ENCODE peak calls at places on chromosomes 1 and 21, in seven cellular contexts. One of them, this sample, is unnamed.

GRCh38 chr1:85572574-85572973 is 8.0 kb upstream of the CCN1 start:
- DNase-seq in OCI-M1: no peak
- DNase-seq in cardiac fibroblast: no peak
- DNase-seq in activated CD8-positive, alpha-beta memory T cell treated with anti-CD3 and anti-CD28 coated beads for 24 hours: no peak
- DNase-seq in A549: no peak
- DNase-seq in iris pigment epithelial cell: no peak
- DNase-seq in glomerular endothelial cell: no peak
- DNase-seq in this sample: no peak

GRCh38 chr1:72282271-72282656 is at the start of gene NEGR1:
- DNase-seq in glomerular endothelial cell: no peak
- DNase-seq in cardiac fibroblast: peak; percentile 66
- DNase-seq in activated CD8-positive, alpha-beta memory T cell treated with anti-CD3 and anti-CD28 coated beads for 24 hours: peak; percentile 61
- DNase-seq in A549: no peak
- DNase-seq in OCI-M1: peak; percentile 59
- DNase-seq in iris pigment epithelial cell: peak; percentile 54
- DNase-seq in this sample: peak; percentile 57

GRCh38 chr1:66925944-66926343 is 1.2 kb downstream of the MIER1 start:
- DNase-seq in OCI-M1: peak; percentile 72
- DNase-seq in iris pigment epithelial cell: no peak
- DNase-seq in glomerular endothelial cell: no peak
- DNase-seq in cardiac fibroblast: no peak
- DNase-seq in A549: no peak
- DNase-seq in activated CD8-positive, alpha-beta memory T cell treated with anti-CD3 and anti-CD28 coated beads for 24 hours: no peak
- DNase-seq in this sample: peak; percentile 32

GRCh38 chr1:231238298-231238697 is 2.7 kb upstream of the GNPAT start:
- DNase-seq in glomerular endothelial cell: no peak
- DNase-seq in A549: no peak
- DNase-seq in OCI-M1: no peak
- DNase-seq in cardiac fibroblast: no peak
- DNase-seq in iris pigment epithelial cell: no peak
- DNase-seq in activated CD8-positive, alpha-beta memory T cell treated with anti-CD3 and anti-CD28 coated beads for 24 hours: no peak
- DNase-seq in this sample: no peak

GRCh38 chr1:153540394-153541361 is at the start of gene S100A5:
- DNase-seq in activated CD8-positive, alpha-beta memory T cell treated with anti-CD3 and anti-CD28 coated beads for 24 hours: peak; percentile 76
- DNase-seq in glomerular endothelial cell: no peak
- DNase-seq in A549: no peak
- DNase-seq in cardiac fibroblast: no peak
- DNase-seq in iris pigment epithelial cell: no peak
- DNase-seq in OCI-M1: peak; percentile 70
- DNase-seq in this sample: no peak

GRCh38 chr1:51444534-51445192 is 74.4 kb downstream of the EPS15 start:
- DNase-seq in A549: no peak
- DNase-seq in glomerular endothelial cell: no peak
- DNase-seq in iris pigment epithelial cell: no peak
- DNase-seq in OCI-M1: no peak
- DNase-seq in cardiac fibroblast: no peak
- DNase-seq in activated CD8-positive, alpha-beta memory T cell treated with anti-CD3 and anti-CD28 coated beads for 24 hours: no peak
- DNase-seq in this sample: no peak

GRCh38 chr1:77473690-77474089 is 191.9 kb downstream of the AK5 start:
- DNase-seq in cardiac fibroblast: peak; percentile 84
- DNase-seq in activated CD8-positive, alpha-beta memory T cell treated with anti-CD3 and anti-CD28 coated beads for 24 hours: no peak
- DNase-seq in glomerular endothelial cell: peak; percentile 20
- DNase-seq in OCI-M1: no peak
- DNase-seq in A549: no peak
- DNase-seq in iris pigment epithelial cell: peak; percentile 81
- DNase-seq in this sample: no peak

GRCh38 chr1:36223373-36223995 is 759 bp upstream of the THRAP3 start:
- DNase-seq in cardiac fibroblast: peak; percentile 77
- DNase-seq in iris pigment epithelial cell: peak; percentile 83
- DNase-seq in glomerular endothelial cell: no peak
- DNase-seq in activated CD8-positive, alpha-beta memory T cell treated with anti-CD3 and anti-CD28 coated beads for 24 hours: no peak
- DNase-seq in A549: peak; percentile 33
- DNase-seq in OCI-M1: peak; percentile 87
- DNase-seq in this sample: no peak

GRCh38 chr1:7410156-7410555 is 360.9 kb upstream of the VAMP3 start:
- DNase-seq in glomerular endothelial cell: no peak
- DNase-seq in activated CD8-positive, alpha-beta memory T cell treated with anti-CD3 and anti-CD28 coated beads for 24 hours: peak; percentile 5
- DNase-seq in iris pigment epithelial cell: no peak
- DNase-seq in A549: no peak
- DNase-seq in cardiac fibroblast: no peak
- DNase-seq in OCI-M1: no peak
- DNase-seq in this sample: no peak

GRCh38 chr1:32223683-32224082 is 1.5 kb downstream of the EIF3I start:
- DNase-seq in activated CD8-positive, alpha-beta memory T cell treated with anti-CD3 and anti-CD28 coated beads for 24 hours: no peak
- DNase-seq in cardiac fibroblast: peak; percentile 43
- DNase-seq in A549: no peak
- DNase-seq in OCI-M1: no peak
- DNase-seq in iris pigment epithelial cell: no peak
- DNase-seq in glomerular endothelial cell: no peak
- DNase-seq in this sample: no peak

GRCh38 chr1:115466433-115466832 is 128.4 kb upstream of the NGF start:
- DNase-seq in activated CD8-positive, alpha-beta memory T cell treated with anti-CD3 and anti-CD28 coated beads for 24 hours: no peak
- DNase-seq in OCI-M1: no peak
- DNase-seq in cardiac fibroblast: peak; percentile 18
- DNase-seq in iris pigment epithelial cell: no peak
- DNase-seq in A549: no peak
- DNase-seq in glomerular endothelial cell: no peak
- DNase-seq in this sample: no peak

GRCh38 chr1:147273409-147274307 is 31.2 kb downstream of the CHD1L start:
- DNase-seq in glomerular endothelial cell: peak; percentile 56
- DNase-seq in A549: peak; percentile 59
- DNase-seq in iris pigment epithelial cell: peak; percentile 90
- DNase-seq in activated CD8-positive, alpha-beta memory T cell treated with anti-CD3 and anti-CD28 coated beads for 24 hours: no peak
- DNase-seq in OCI-M1: peak; percentile 86
- DNase-seq in cardiac fibroblast: peak; percentile 84
- DNase-seq in this sample: peak; percentile 7

GRCh38 chr1:228275154-228275434 is 67.2 kb downstream of the OBSCN start:
- DNase-seq in iris pigment epithelial cell: no peak
- DNase-seq in cardiac fibroblast: no peak
- DNase-seq in OCI-M1: no peak
- DNase-seq in A549: no peak
- DNase-seq in activated CD8-positive, alpha-beta memory T cell treated with anti-CD3 and anti-CD28 coated beads for 24 hours: no peak
- DNase-seq in glomerular endothelial cell: no peak
- DNase-seq in this sample: no peak

GRCh38 chr1:119947468-119947867 is 51.2 kb upstream of the ADAM30 start:
- DNase-seq in cardiac fibroblast: peak; percentile 72
- DNase-seq in OCI-M1: peak; percentile 4
- DNase-seq in glomerular endothelial cell: no peak
- DNase-seq in iris pigment epithelial cell: peak; percentile 89
- DNase-seq in activated CD8-positive, alpha-beta memory T cell treated with anti-CD3 and anti-CD28 coated beads for 24 hours: no peak
- DNase-seq in A549: no peak
- DNase-seq in this sample: no peak

GRCh38 chr1:34987018-34987417 is 1.9 kb upstream of the TMEM35B start:
- DNase-seq in glomerular endothelial cell: no peak
- DNase-seq in cardiac fibroblast: no peak
- DNase-seq in OCI-M1: no peak
- DNase-seq in A549: no peak
- DNase-seq in iris pigment epithelial cell: peak; percentile 23
- DNase-seq in activated CD8-positive, alpha-beta memory T cell treated with anti-CD3 and anti-CD28 coated beads for 24 hours: no peak
- DNase-seq in this sample: no peak

GRCh38 chr1:14538335-14538734 is 60.1 kb upstream of the KAZN start:
- DNase-seq in cardiac fibroblast: no peak
- DNase-seq in OCI-M1: peak; percentile 2
- DNase-seq in glomerular endothelial cell: no peak
- DNase-seq in iris pigment epithelial cell: no peak
- DNase-seq in A549: no peak
- DNase-seq in activated CD8-positive, alpha-beta memory T cell treated with anti-CD3 and anti-CD28 coated beads for 24 hours: no peak
- DNase-seq in this sample: no peak

GRCh38 chr1:206556748-206557635 is 49.7 kb downstream of the RASSF5 start:
- DNase-seq in OCI-M1: peak; percentile 96
- DNase-seq in iris pigment epithelial cell: peak; percentile 27
- DNase-seq in activated CD8-positive, alpha-beta memory T cell treated with anti-CD3 and anti-CD28 coated beads for 24 hours: peak; percentile 95
- DNase-seq in glomerular endothelial cell: no peak
- DNase-seq in cardiac fibroblast: peak; percentile 35
- DNase-seq in A549: peak; percentile 51
- DNase-seq in this sample: peak; percentile 85

GRCh38 chr1:201281573-201281972 is 1.7 kb upstream of the PKP1 start:
- DNase-seq in cardiac fibroblast: peak; percentile 49
- DNase-seq in A549: no peak
- DNase-seq in glomerular endothelial cell: no peak
- DNase-seq in OCI-M1: no peak
- DNase-seq in iris pigment epithelial cell: no peak
- DNase-seq in activated CD8-positive, alpha-beta memory T cell treated with anti-CD3 and anti-CD28 coated beads for 24 hours: no peak
- DNase-seq in this sample: no peak

GRCh38 chr1:37620707-37621106 is 14.0 kb downstream of the RSPO1 start:
- DNase-seq in activated CD8-positive, alpha-beta memory T cell treated with anti-CD3 and anti-CD28 coated beads for 24 hours: no peak
- DNase-seq in glomerular endothelial cell: no peak
- DNase-seq in iris pigment epithelial cell: no peak
- DNase-seq in A549: no peak
- DNase-seq in OCI-M1: no peak
- DNase-seq in cardiac fibroblast: no peak
- DNase-seq in this sample: no peak

GRCh38 chr1:53459321-53460175 is at the start of gene DMRTB1:
- DNase-seq in iris pigment epithelial cell: no peak
- DNase-seq in OCI-M1: no peak
- DNase-seq in glomerular endothelial cell: no peak
- DNase-seq in activated CD8-positive, alpha-beta memory T cell treated with anti-CD3 and anti-CD28 coated beads for 24 hours: peak; percentile 46
- DNase-seq in A549: no peak
- DNase-seq in cardiac fibroblast: no peak
- DNase-seq in this sample: no peak

GRCh38 chr1:44524180-44524579 is 119.1 kb downstream of the RNF220 start:
- DNase-seq in activated CD8-positive, alpha-beta memory T cell treated with anti-CD3 and anti-CD28 coated beads for 24 hours: no peak
- DNase-seq in iris pigment epithelial cell: no peak
- DNase-seq in glomerular endothelial cell: no peak
- DNase-seq in cardiac fibroblast: no peak
- DNase-seq in OCI-M1: no peak
- DNase-seq in A549: no peak
- DNase-seq in this sample: peak; percentile 62

GRCh38 chr1:24151175-24151533 is 8.2 kb upstream of the IL22RA1 start:
- DNase-seq in cardiac fibroblast: no peak
- DNase-seq in A549: no peak
- DNase-seq in glomerular endothelial cell: no peak
- DNase-seq in activated CD8-positive, alpha-beta memory T cell treated with anti-CD3 and anti-CD28 coated beads for 24 hours: no peak
- DNase-seq in OCI-M1: no peak
- DNase-seq in iris pigment epithelial cell: no peak
- DNase-seq in this sample: peak; percentile 44

GRCh38 chr21:33189845-33190244 is 39.9 kb upstream of the IFNAR2 start:
- DNase-seq in OCI-M1: no peak
- DNase-seq in activated CD8-positive, alpha-beta memory T cell treated with anti-CD3 and anti-CD28 coated beads for 24 hours: no peak
- DNase-seq in cardiac fibroblast: no peak
- DNase-seq in iris pigment epithelial cell: no peak
- DNase-seq in glomerular endothelial cell: no peak
- DNase-seq in A549: no peak
- DNase-seq in this sample: no peak

GRCh38 chr1:158717344-158717743 is 3.2 kb downstream of the OR6K3 start:
- DNase-seq in cardiac fibroblast: no peak
- DNase-seq in iris pigment epithelial cell: no peak
- DNase-seq in glomerular endothelial cell: no peak
- DNase-seq in activated CD8-positive, alpha-beta memory T cell treated with anti-CD3 and anti-CD28 coated beads for 24 hours: no peak
- DNase-seq in A549: no peak
- DNase-seq in OCI-M1: no peak
- DNase-seq in this sample: no peak

GRCh38 chr21:43321111-43321510 is 105.8 kb downstream of the SIK1 start:
- DNase-seq in cardiac fibroblast: no peak
- DNase-seq in activated CD8-positive, alpha-beta memory T cell treated with anti-CD3 and anti-CD28 coated beads for 24 hours: no peak
- DNase-seq in OCI-M1: no peak
- DNase-seq in glomerular endothelial cell: no peak
- DNase-seq in A549: no peak
- DNase-seq in iris pigment epithelial cell: no peak
- DNase-seq in this sample: no peak

GRCh38 chr1:55420866-55421265 is 205.7 kb upstream of the USP24 start:
- DNase-seq in A549: no peak
- DNase-seq in glomerular endothelial cell: no peak
- DNase-seq in activated CD8-positive, alpha-beta memory T cell treated with anti-CD3 and anti-CD28 coated beads for 24 hours: no peak
- DNase-seq in OCI-M1: no peak
- DNase-seq in iris pigment epithelial cell: no peak
- DNase-seq in cardiac fibroblast: peak; percentile 51
- DNase-seq in this sample: no peak

GRCh38 chr1:220880726-220881506 is 1.7 kb downstream of the HLX start:
- DNase-seq in cardiac fibroblast: peak; percentile 72
- DNase-seq in A549: no peak
- DNase-seq in iris pigment epithelial cell: peak; percentile 62
- DNase-seq in activated CD8-positive, alpha-beta memory T cell treated with anti-CD3 and anti-CD28 coated beads for 24 hours: no peak
- DNase-seq in glomerular endothelial cell: no peak
- DNase-seq in OCI-M1: no peak
- DNase-seq in this sample: peak; percentile 40

GRCh38 chr1:26016258-26016943 is 5.2 kb upstream of the EXTL1 start:
- DNase-seq in activated CD8-positive, alpha-beta memory T cell treated with anti-CD3 and anti-CD28 coated beads for 24 hours: no peak
- DNase-seq in OCI-M1: no peak
- DNase-seq in A549: no peak
- DNase-seq in glomerular endothelial cell: no peak
- DNase-seq in iris pigment epithelial cell: no peak
- DNase-seq in cardiac fibroblast: no peak
- DNase-seq in this sample: no peak

GRCh38 chr1:58999676-59000075 is 215.8 kb upstream of the JUN start:
- DNase-seq in A549: no peak
- DNase-seq in OCI-M1: peak; percentile 36
- DNase-seq in glomerular endothelial cell: no peak
- DNase-seq in iris pigment epithelial cell: no peak
- DNase-seq in activated CD8-positive, alpha-beta memory T cell treated with anti-CD3 and anti-CD28 coated beads for 24 hours: no peak
- DNase-seq in cardiac fibroblast: no peak
- DNase-seq in this sample: no peak

GRCh38 chr21:37374026-37374425 is 7.5 kb downstream of the DYRK1A start:
- DNase-seq in iris pigment epithelial cell: peak; percentile 75
- DNase-seq in cardiac fibroblast: peak; percentile 50
- DNase-seq in A549: no peak
- DNase-seq in activated CD8-positive, alpha-beta memory T cell treated with anti-CD3 and anti-CD28 coated beads for 24 hours: no peak
- DNase-seq in glomerular endothelial cell: no peak
- DNase-seq in OCI-M1: no peak
- DNase-seq in this sample: no peak

GRCh38 chr1:110177775-110178174 is 27.5 kb downstream of the SLC6A17 start:
- DNase-seq in OCI-M1: no peak
- DNase-seq in iris pigment epithelial cell: no peak
- DNase-seq in A549: no peak
- DNase-seq in glomerular endothelial cell: no peak
- DNase-seq in cardiac fibroblast: no peak
- DNase-seq in activated CD8-positive, alpha-beta memory T cell treated with anti-CD3 and anti-CD28 coated beads for 24 hours: no peak
- DNase-seq in this sample: no peak